ENCODE peak calls at places on chromosomes 4 and X, in ten cellular contexts. G, A, O, T, K, N, E, Z, M and H are unnamed samples.

GRCh38 chrX:15399901-15400500 is 15.8 kb upstream of the VEGFD start:
- DNase-seq in G (no peak), A (no peak), O (no peak), T (no peak), K (no peak), N (peak; percentile 6), E (no peak), Z (peak; percentile 37), M (no peak), H (no peak)

GRCh38 chr4:113539408-113539807 is 222.1 kb downstream of the CAMK2D start:
- DNase-seq in G (peak; percentile 86), A (no peak), O (no peak), T (no peak), K (no peak), N (no peak), E (no peak), Z (peak; percentile 68), M (no peak), H (no peak)

GRCh38 chr4:1488831-1489638 is 82.8 kb upstream of the NKX1-1 start:
- DNase-seq in G (no peak), A (peak; percentile 52), O (peak; percentile 10), T (no peak), K (no peak), N (no peak), E (no peak), Z (no peak), M (peak; percentile 44), H (no peak)

GRCh38 chr4:78592104-78592783 is 40.7 kb downstream of the ANXA3 start:
- DNase-seq in G (no peak), A (no peak), O (no peak), T (peak; percentile 30), K (no peak), N (no peak), E (no peak), Z (no peak), M (no peak), H (no peak)

GRCh38 chr4:138522366-138522765 is 280.2 kb upstream of the SLC7A11 start:
- DNase-seq in G (peak; percentile 6), A (no peak), O (no peak), T (peak; percentile 17), K (no peak), N (no peak), E (no peak), Z (peak; percentile 52), M (no peak), H (peak; percentile 45)

GRCh38 chr4:181838253-181838652 is 404.9 kb upstream of the TENM3 start:
- DNase-seq in G (no peak), A (no peak), O (no peak), T (no peak), K (no peak), N (no peak), E (no peak), Z (no peak), M (no peak), H (no peak)

GRCh38 chrX:2351999-2352995 is 148.5 kb downstream of the DHRSX start:
- DNase-seq in G (peak; percentile 99), A (no peak), O (no peak), T (peak; percentile 51), K (no peak), N (no peak), E (no peak), Z (peak; percentile 77), M (no peak), H (no peak)

GRCh38 chrX:32530802-32531403 is 680.4 kb downstream of the DMD start:
- DNase-seq in G (peak; percentile 14), A (no peak), O (no peak), T (peak; percentile 25), K (no peak), N (peak; percentile 9), E (no peak), Z (peak; percentile 50), M (no peak), H (peak; percentile 57)

GRCh38 chrX:24988314-24988713 is 27.5 kb downstream of the ARX start:
- DNase-seq in G (no peak), A (no peak), O (no peak), T (no peak), K (no peak), N (no peak), E (no peak), Z (no peak), M (no peak), H (no peak)

GRCh38 chr4:137274404-137274803 is 257.9 kb downstream of the PCDH18 start:
- DNase-seq in G (peak; percentile 52), A (no peak), O (no peak), T (no peak), K (no peak), N (no peak), E (no peak), Z (peak; percentile 89), M (no peak), H (no peak)

GRCh38 chr4:156321203-156321602 is 367.5 kb upstream of the CTSO start:
- DNase-seq in G (peak; percentile 98), A (no peak), O (no peak), T (peak; percentile 11), K (no peak), N (no peak), E (no peak), Z (peak; percentile 69), M (no peak), H (no peak)

GRCh38 chr4:10173754-10174749 is 57.5 kb upstream of the WDR1 start:
- DNase-seq in G (no peak), A (no peak), O (no peak), T (no peak), K (no peak), N (peak; percentile 69), E (no peak), Z (peak; percentile 84), M (peak; percentile 73), H (no peak)

GRCh38 chrX:107451754-107452153 is 2.3 kb downstream of the FRMPD3 start:
- DNase-seq in G (no peak), A (no peak), O (no peak), T (no peak), K (no peak), N (no peak), E (no peak), Z (no peak), M (no peak), H (no peak)

GRCh38 chr4:73001885-73002284 is 67.6 kb downstream of the COX18 start:
- DNase-seq in G (no peak), A (no peak), O (no peak), T (no peak), K (no peak), N (no peak), E (no peak), Z (no peak), M (no peak), H (no peak)

GRCh38 chrX:121308276-121308805 is 260.9 kb downstream of the GLUD2 start:
- DNase-seq in G (peak; percentile 89), A (no peak), O (no peak), T (peak; percentile 28), K (no peak), N (peak; percentile 4), E (no peak), Z (peak; percentile 72), M (no peak), H (no peak)

GRCh38 chr4:185469539-185470154 is 1.9 kb downstream of the CCDC110 start:
- DNase-seq in G (no peak), A (no peak), O (no peak), T (no peak), K (no peak), N (no peak), E (no peak), Z (no peak), M (no peak), H (no peak)

GRCh38 chr4:61580721-61581377 is 380.7 kb downstream of the ADGRL3 start:
- DNase-seq in G (peak; percentile 33), A (no peak), O (no peak), T (peak; percentile 6), K (no peak), N (no peak), E (no peak), Z (no peak), M (no peak), H (no peak)

GRCh38 chr4:121462660-121463261 is 81.9 kb upstream of the QRFPR start:
- DNase-seq in G (peak; percentile 69), A (no peak), O (no peak), T (peak; percentile 80), K (no peak), N (peak; percentile 31), E (no peak), Z (peak; percentile 86), M (no peak), H (peak; percentile 76)

GRCh38 chr4:5469151-5469775 is 239.1 kb downstream of the EVC2 start:
- DNase-seq in G (no peak), A (no peak), O (no peak), T (no peak), K (no peak), N (no peak), E (no peak), Z (no peak), M (no peak), H (no peak)

GRCh38 chrX:38860106-38861013 is 59.1 kb downstream of the MID1IP1 start:
- DNase-seq in G (no peak), A (no peak), O (no peak), T (no peak), K (no peak), N (no peak), E (no peak), Z (no peak), M (no peak), H (no peak)

GRCh38 chr4:112765317-112765989 is 128.5 kb downstream of the LARP7 start:
- DNase-seq in G (peak; percentile 12), A (no peak), O (no peak), T (peak; percentile 19), K (no peak), N (no peak), E (no peak), Z (peak; percentile 17), M (no peak), H (peak; percentile 39)

GRCh38 chr4:150909116-150909515 is 106.0 kb downstream of the LRBA start:
- DNase-seq in G (no peak), A (no peak), O (no peak), T (no peak), K (no peak), N (no peak), E (no peak), Z (no peak), M (no peak), H (no peak)

GRCh38 chrX:110504947-110505346 is 146.3 kb downstream of the RTL9 start:
- DNase-seq in G (no peak), A (no peak), O (no peak), T (no peak), K (no peak), N (no peak), E (no peak), Z (no peak), M (no peak), H (no peak)

GRCh38 chrX:10401239-10401638 is 219.1 kb downstream of the MID1 start:
- DNase-seq in G (no peak), A (no peak), O (no peak), T (no peak), K (no peak), N (no peak), E (no peak), Z (no peak), M (no peak), H (no peak)

GRCh38 chr4:174255790-174256189 is 27.7 kb downstream of the FBXO8 start:
- DNase-seq in G (peak; percentile 86), A (no peak), O (no peak), T (no peak), K (no peak), N (no peak), E (no peak), Z (peak; percentile 78), M (no peak), H (no peak)

GRCh38 chr4:151785484-151786157 is 24.8 kb upstream of the GATB start:
- DNase-seq in G (no peak), A (no peak), O (no peak), T (no peak), K (no peak), N (no peak), E (no peak), Z (no peak), M (no peak), H (no peak)

GRCh38 chr4:169120624-169121023 is 110.6 kb upstream of the CBR4 start:
- DNase-seq in G (no peak), A (no peak), O (no peak), T (no peak), K (no peak), N (no peak), E (no peak), Z (no peak), M (no peak), H (no peak)

GRCh38 chr4:161883157-161883556 is 280.6 kb downstream of the FSTL5 start:
- DNase-seq in G (no peak), A (no peak), O (no peak), T (no peak), K (no peak), N (no peak), E (no peak), Z (no peak), M (no peak), H (no peak)